ENCODE peak calls at places on chromosomes 4 and X, in four cellular contexts. One of them, this sample, is unnamed.

GRCh38 chr4:141849778-141850177 is 213.4 kb downstream of the IL15 start:
- DNase-seq in NCI-H460: no peak
- DNase-seq in head of caudate nucleus: no peak
- DNase-seq in GM10248: no peak
- DNase-seq in this sample: no peak

GRCh38 chr4:40629401-40630334 is at the start of gene RBM47:
- DNase-seq in head of caudate nucleus: peak
- DNase-seq in NCI-H460: peak
- DNase-seq in GM10248: peak
- DNase-seq in this sample: peak

GRCh38 chrX:73214366-73215094 is at the start of gene NAP1L2:
- DNase-seq in NCI-H460: peak
- DNase-seq in GM10248: peak
- DNase-seq in head of caudate nucleus: peak
- DNase-seq in this sample: no peak

GRCh38 chr4:3421470-3421869 is 20.3 kb upstream of the HGFAC start:
- DNase-seq in NCI-H460: no peak
- DNase-seq in head of caudate nucleus: no peak
- DNase-seq in GM10248: no peak
- DNase-seq in this sample: no peak

GRCh38 chr4:97367878-97368277 is 775.4 kb downstream of the STPG2 start:
- DNase-seq in head of caudate nucleus: no peak
- DNase-seq in NCI-H460: peak
- DNase-seq in GM10248: no peak
- DNase-seq in this sample: no peak

GRCh38 chr4:126405369-126405982 is 1090.7 kb downstream of the FAT4 start:
- DNase-seq in NCI-H460: peak
- DNase-seq in head of caudate nucleus: no peak
- DNase-seq in GM10248: no peak
- DNase-seq in this sample: no peak

GRCh38 chr4:83258463-83258862 is 26.1 kb downstream of the COQ2 start:
- DNase-seq in NCI-H460: no peak
- DNase-seq in head of caudate nucleus: no peak
- DNase-seq in GM10248: no peak
- DNase-seq in this sample: no peak

GRCh38 chr4:7005571-7005970 is 37.6 kb upstream of the TADA2B start:
- DNase-seq in GM10248: no peak
- DNase-seq in head of caudate nucleus: no peak
- DNase-seq in NCI-H460: no peak
- DNase-seq in this sample: no peak

GRCh38 chr4:1471443-1472147 is 65.4 kb upstream of the NKX1-1 start:
- DNase-seq in NCI-H460: no peak
- DNase-seq in head of caudate nucleus: no peak
- DNase-seq in GM10248: no peak
- DNase-seq in this sample: no peak

GRCh38 chr4:94826206-94826605 is 68.5 kb downstream of the BMPR1B start:
- DNase-seq in head of caudate nucleus: no peak
- DNase-seq in GM10248: no peak
- DNase-seq in NCI-H460: no peak
- DNase-seq in this sample: no peak

GRCh38 chr4:53508446-53508845 is 82.8 kb downstream of the LNX1 start:
- DNase-seq in NCI-H460: no peak
- DNase-seq in head of caudate nucleus: no peak
- DNase-seq in GM10248: no peak
- DNase-seq in this sample: peak

GRCh38 chr4:186708554-186708953 is 15.1 kb downstream of the FAT1 start:
- DNase-seq in head of caudate nucleus: no peak
- DNase-seq in GM10248: no peak
- DNase-seq in NCI-H460: no peak
- DNase-seq in this sample: no peak

GRCh38 chr4:52966781-52967180 is 104.7 kb downstream of the RASL11B start:
- DNase-seq in GM10248: no peak
- DNase-seq in NCI-H460: no peak
- DNase-seq in head of caudate nucleus: no peak
- DNase-seq in this sample: no peak

GRCh38 chrX:24259544-24260240 is 54.2 kb downstream of the SUPT20HL2 start:
- DNase-seq in GM10248: peak
- DNase-seq in NCI-H460: peak
- DNase-seq in head of caudate nucleus: peak
- DNase-seq in this sample: no peak

GRCh38 chr4:123848615-123849014 is 452.0 kb downstream of the SPRY1 start:
- DNase-seq in GM10248: no peak
- DNase-seq in head of caudate nucleus: no peak
- DNase-seq in NCI-H460: no peak
- DNase-seq in this sample: no peak

GRCh38 chrX:139931646-139932076 is 1.2 kb downstream of the ATP11C start:
- DNase-seq in NCI-H460: no peak
- DNase-seq in GM10248: no peak
- DNase-seq in head of caudate nucleus: no peak
- DNase-seq in this sample: no peak

GRCh38 chr4:106334732-106335131 is 18.4 kb downstream of the AIMP1 start:
- DNase-seq in GM10248: no peak
- DNase-seq in head of caudate nucleus: no peak
- DNase-seq in NCI-H460: no peak
- DNase-seq in this sample: no peak

GRCh38 chrX:78119521-78120227 is 15.6 kb downstream of the PGK1 start:
- DNase-seq in GM10248: no peak
- DNase-seq in NCI-H460: no peak
- DNase-seq in head of caudate nucleus: no peak
- DNase-seq in this sample: no peak

GRCh38 chr4:128570380-128570779 is 239.1 kb upstream of the JADE1 start:
- DNase-seq in head of caudate nucleus: no peak
- DNase-seq in GM10248: no peak
- DNase-seq in NCI-H460: no peak
- DNase-seq in this sample: no peak

GRCh38 chr4:67204441-67204840 is 340.9 kb downstream of the CENPC start:
- DNase-seq in GM10248: no peak
- DNase-seq in head of caudate nucleus: no peak
- DNase-seq in NCI-H460: no peak
- DNase-seq in this sample: no peak

GRCh38 chrX:133590703-133591505 is 175.6 kb upstream of the GPC4 start:
- DNase-seq in NCI-H460: no peak
- DNase-seq in GM10248: no peak
- DNase-seq in head of caudate nucleus: no peak
- DNase-seq in this sample: no peak

GRCh38 chr4:27714073-27714472 is 853.4 kb downstream of the STIM2 start:
- DNase-seq in GM10248: no peak
- DNase-seq in NCI-H460: no peak
- DNase-seq in head of caudate nucleus: no peak
- DNase-seq in this sample: no peak

GRCh38 chr4:126627255-126627654 is 1005.5 kb upstream of the INTU start:
- DNase-seq in NCI-H460: peak
- DNase-seq in head of caudate nucleus: no peak
- DNase-seq in GM10248: no peak
- DNase-seq in this sample: no peak

GRCh38 chrX:54494166-54494969 is 1.7 kb downstream of the FGD1 start:
- DNase-seq in GM10248: no peak
- DNase-seq in head of caudate nucleus: no peak
- DNase-seq in NCI-H460: no peak
- DNase-seq in this sample: no peak

GRCh38 chr4:186832906-186833305 is 109.2 kb upstream of the FAT1 start:
- DNase-seq in GM10248: no peak
- DNase-seq in head of caudate nucleus: no peak
- DNase-seq in NCI-H460: no peak
- DNase-seq in this sample: no peak

GRCh38 chr4:16196482-16197393 is 29.5 kb downstream of the TAPT1 start:
- DNase-seq in NCI-H460: peak
- DNase-seq in GM10248: no peak
- DNase-seq in head of caudate nucleus: no peak
- DNase-seq in this sample: peak

GRCh38 chr4:127648061-127648460 is 15.3 kb downstream of the INTU start:
- DNase-seq in GM10248: no peak
- DNase-seq in NCI-H460: no peak
- DNase-seq in head of caudate nucleus: no peak
- DNase-seq in this sample: no peak

GRCh38 chr4:120853101-120853940 is 69.2 kb downstream of the PRDM5 start:
- DNase-seq in NCI-H460: no peak
- DNase-seq in head of caudate nucleus: no peak
- DNase-seq in GM10248: no peak
- DNase-seq in this sample: no peak

GRCh38 chrX:117522725-117523700 is 593.6 kb downstream of the KLHL13 start:
- DNase-seq in NCI-H460: no peak
- DNase-seq in GM10248: no peak
- DNase-seq in head of caudate nucleus: no peak
- DNase-seq in this sample: no peak

GRCh38 chrX:48684134-48684533 is 535 bp downstream of the WAS start:
- DNase-seq in NCI-H460: no peak
- DNase-seq in head of caudate nucleus: no peak
- DNase-seq in GM10248: no peak
- DNase-seq in this sample: no peak

GRCh38 chr4:20662851-20663250 is 37.4 kb upstream of the PACRGL start:
- DNase-seq in head of caudate nucleus: no peak
- DNase-seq in NCI-H460: no peak
- DNase-seq in GM10248: no peak
- DNase-seq in this sample: no peak